ENCODE peak calls at places on chromosomes 2 and 18, in ten cellular contexts. One of them, this sample, is unnamed.

GRCh38 chr2:181573140-181573736 is 83.7 kb downstream of the CERKL start:
- DNase-seq in right lobe of liver: no peak
- DNase-seq in K562: no peak
- DNase-seq in pancreas: no peak
- DNase-seq in adrenal gland: no peak
- DNase-seq in CD8-positive, alpha-beta T cell: no peak
- DNase-seq in ascending aorta: no peak
- DNase-seq in neuronal stem cell: peak
- DNase-seq in LNCaP clone FGC: peak
- DNase-seq in lung: no peak
- DNase-seq in this sample: no peak

GRCh38 chr2:3605013-3605961 is 10.4 kb downstream of the COLEC11 start:
- DNase-seq in right lobe of liver: peak
- DNase-seq in K562: peak
- DNase-seq in pancreas: peak
- DNase-seq in adrenal gland: peak
- DNase-seq in CD8-positive, alpha-beta T cell: no peak
- DNase-seq in ascending aorta: no peak
- DNase-seq in neuronal stem cell: no peak
- DNase-seq in LNCaP clone FGC: no peak
- DNase-seq in lung: peak
- DNase-seq in this sample: no peak

GRCh38 chr2:111618953-111619902 is 264.8 kb downstream of the ANAPC1 start:
- DNase-seq in right lobe of liver: no peak
- DNase-seq in K562: no peak
- DNase-seq in pancreas: no peak
- DNase-seq in adrenal gland: no peak
- DNase-seq in CD8-positive, alpha-beta T cell: no peak
- DNase-seq in ascending aorta: no peak
- DNase-seq in neuronal stem cell: no peak
- DNase-seq in LNCaP clone FGC: no peak
- DNase-seq in lung: no peak
- DNase-seq in this sample: no peak

GRCh38 chr2:20578895-20579825 is 71.7 kb downstream of the HS1BP3 start:
- DNase-seq in right lobe of liver: no peak
- DNase-seq in K562: peak
- DNase-seq in pancreas: peak
- DNase-seq in adrenal gland: peak
- DNase-seq in CD8-positive, alpha-beta T cell: no peak
- DNase-seq in ascending aorta: peak
- DNase-seq in neuronal stem cell: no peak
- DNase-seq in LNCaP clone FGC: no peak
- DNase-seq in lung: peak
- DNase-seq in this sample: peak

GRCh38 chr18:62716679-62717058 is 1.3 kb downstream of the PHLPP1 start:
- DNase-seq in right lobe of liver: peak
- DNase-seq in K562: peak
- DNase-seq in pancreas: no peak
- DNase-seq in adrenal gland: no peak
- DNase-seq in CD8-positive, alpha-beta T cell: no peak
- DNase-seq in ascending aorta: peak
- DNase-seq in neuronal stem cell: peak
- DNase-seq in LNCaP clone FGC: no peak
- DNase-seq in lung: no peak
- DNase-seq in this sample: no peak

GRCh38 chr18:5421981-5422380 is 121.8 kb downstream of the EPB41L3 start:
- DNase-seq in right lobe of liver: no peak
- DNase-seq in K562: no peak
- DNase-seq in pancreas: no peak
- DNase-seq in adrenal gland: no peak
- DNase-seq in CD8-positive, alpha-beta T cell: no peak
- DNase-seq in ascending aorta: no peak
- DNase-seq in neuronal stem cell: no peak
- DNase-seq in LNCaP clone FGC: no peak
- DNase-seq in lung: no peak
- DNase-seq in this sample: no peak

GRCh38 chr2:158297120-158297519 is 159.4 kb downstream of the CCDC148 start:
- DNase-seq in right lobe of liver: no peak
- DNase-seq in K562: no peak
- DNase-seq in pancreas: no peak
- DNase-seq in adrenal gland: no peak
- DNase-seq in CD8-positive, alpha-beta T cell: no peak
- DNase-seq in ascending aorta: no peak
- DNase-seq in neuronal stem cell: no peak
- DNase-seq in LNCaP clone FGC: no peak
- DNase-seq in lung: no peak
- DNase-seq in this sample: no peak

GRCh38 chr2:197307236-197307932 is 3.2 kb downstream of the ANKRD44 start:
- DNase-seq in right lobe of liver: no peak
- DNase-seq in K562: no peak
- DNase-seq in pancreas: no peak
- DNase-seq in adrenal gland: no peak
- DNase-seq in CD8-positive, alpha-beta T cell: no peak
- DNase-seq in ascending aorta: no peak
- DNase-seq in neuronal stem cell: no peak
- DNase-seq in LNCaP clone FGC: no peak
- DNase-seq in lung: no peak
- DNase-seq in this sample: no peak

DNA sequence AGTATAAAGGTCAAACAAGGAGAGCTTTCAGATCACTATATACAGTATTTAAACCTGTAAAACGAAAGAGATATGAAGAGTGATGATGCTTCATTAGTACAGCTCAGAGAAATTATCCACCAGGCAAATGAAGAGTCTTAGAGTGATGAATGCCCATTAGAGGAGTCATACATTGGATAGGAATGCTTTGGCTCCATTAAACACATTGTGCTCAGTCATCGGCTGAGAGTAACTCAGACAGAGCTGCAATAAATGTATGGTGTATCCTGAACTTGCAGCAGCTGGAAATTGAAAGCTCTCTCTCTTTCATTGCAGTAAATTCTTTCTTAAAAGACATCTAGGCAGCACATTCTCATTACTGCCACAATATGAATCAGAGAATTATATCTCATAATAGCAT is 340.8 kb upstream of the SPHKAP start:
- DNase-seq in right lobe of liver: no peak
- DNase-seq in K562: no peak
- DNase-seq in pancreas: no peak
- DNase-seq in adrenal gland: no peak
- DNase-seq in CD8-positive, alpha-beta T cell: no peak
- DNase-seq in ascending aorta: no peak
- DNase-seq in neuronal stem cell: no peak
- DNase-seq in LNCaP clone FGC: no peak
- DNase-seq in lung: no peak
- DNase-seq in this sample: no peak
- H3K4me3 ChIP-seq in right lobe of liver: no peak
- H3K4me3 ChIP-seq in K562: no peak
- H3K4me3 ChIP-seq in pancreas: no peak
- H3K4me3 ChIP-seq in adrenal gland: no peak
- H3K4me3 ChIP-seq in CD8-positive, alpha-beta T cell: no peak
- H3K4me3 ChIP-seq in ascending aorta: no peak
- H3K4me3 ChIP-seq in neuronal stem cell: no peak
- H3K4me3 ChIP-seq in LNCaP clone FGC: no peak
- H3K4me3 ChIP-seq in lung: no peak
- H3K4me3 ChIP-seq in this sample: no peak

GRCh38 chr2:144358979-144359541 is 160.9 kb downstream of the ZEB2 start:
- DNase-seq in right lobe of liver: no peak
- DNase-seq in K562: peak
- DNase-seq in pancreas: no peak
- DNase-seq in adrenal gland: no peak
- DNase-seq in CD8-positive, alpha-beta T cell: no peak
- DNase-seq in ascending aorta: no peak
- DNase-seq in neuronal stem cell: no peak
- DNase-seq in LNCaP clone FGC: no peak
- DNase-seq in lung: no peak
- DNase-seq in this sample: no peak

GRCh38 chr2:144359684-144360083 is 160.2 kb downstream of the ZEB2 start:
- DNase-seq in right lobe of liver: no peak
- DNase-seq in K562: no peak
- DNase-seq in pancreas: no peak
- DNase-seq in adrenal gland: no peak
- DNase-seq in CD8-positive, alpha-beta T cell: no peak
- DNase-seq in ascending aorta: no peak
- DNase-seq in neuronal stem cell: no peak
- DNase-seq in LNCaP clone FGC: no peak
- DNase-seq in lung: no peak
- DNase-seq in this sample: no peak

GRCh38 chr2:144358531-144358930 is 161.4 kb downstream of the ZEB2 start:
- DNase-seq in right lobe of liver: no peak
- DNase-seq in K562: no peak
- DNase-seq in pancreas: no peak
- DNase-seq in adrenal gland: no peak
- DNase-seq in CD8-positive, alpha-beta T cell: no peak
- DNase-seq in ascending aorta: no peak
- DNase-seq in neuronal stem cell: no peak
- DNase-seq in LNCaP clone FGC: no peak
- DNase-seq in lung: no peak
- DNase-seq in this sample: no peak

GRCh38 chr2:144356402-144356801 is 163.5 kb downstream of the ZEB2 start:
- DNase-seq in right lobe of liver: no peak
- DNase-seq in K562: no peak
- DNase-seq in pancreas: no peak
- DNase-seq in adrenal gland: peak
- DNase-seq in CD8-positive, alpha-beta T cell: no peak
- DNase-seq in ascending aorta: no peak
- DNase-seq in neuronal stem cell: no peak
- DNase-seq in LNCaP clone FGC: no peak
- DNase-seq in lung: no peak
- DNase-seq in this sample: no peak

DNA sequence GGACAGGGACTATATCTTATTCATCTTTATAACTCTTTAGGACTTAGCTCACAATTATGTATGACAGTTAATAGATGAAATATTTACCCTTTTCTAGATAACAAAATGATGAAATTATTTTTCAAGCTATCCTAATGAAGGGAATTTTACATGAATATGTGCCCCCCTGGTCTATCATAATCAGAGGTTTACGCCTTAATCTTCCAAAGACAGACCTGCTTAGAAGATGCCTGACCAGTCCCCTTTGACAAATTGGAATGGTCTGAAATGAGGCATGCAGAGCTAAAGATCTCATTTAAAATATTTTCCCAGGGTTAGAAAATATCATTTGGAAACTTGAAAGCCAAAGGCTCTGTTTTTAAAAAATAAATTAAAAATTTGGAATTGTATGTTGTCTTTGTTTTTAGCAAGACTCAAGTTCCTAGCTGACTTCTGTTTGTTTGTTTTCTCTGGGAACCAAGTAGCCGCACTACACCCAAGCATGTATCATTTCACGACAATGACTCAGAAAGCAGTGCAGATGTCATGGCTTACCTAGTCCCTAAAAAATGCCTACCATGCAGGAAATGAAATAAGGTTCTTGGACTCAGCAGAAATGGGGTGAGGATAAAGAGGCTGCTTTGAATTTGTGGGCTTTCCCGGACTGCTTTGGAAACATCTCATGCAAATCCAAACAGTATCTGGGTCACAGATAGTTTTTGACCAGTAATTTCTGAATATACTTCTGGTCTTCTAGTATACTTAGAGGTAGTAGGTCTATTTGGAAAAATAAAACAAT is 162.1 kb downstream of the ZEB2 start:
- DNase-seq in right lobe of liver: no peak
- DNase-seq in K562: peak
- DNase-seq in pancreas: no peak
- DNase-seq in adrenal gland: peak
- DNase-seq in CD8-positive, alpha-beta T cell: no peak
- DNase-seq in ascending aorta: peak
- DNase-seq in neuronal stem cell: no peak
- DNase-seq in LNCaP clone FGC: no peak
- DNase-seq in lung: no peak
- DNase-seq in this sample: no peak
- H3K4me3 ChIP-seq in right lobe of liver: no peak
- H3K4me3 ChIP-seq in K562: no peak
- H3K4me3 ChIP-seq in pancreas: no peak
- H3K4me3 ChIP-seq in adrenal gland: no peak
- H3K4me3 ChIP-seq in CD8-positive, alpha-beta T cell: no peak
- H3K4me3 ChIP-seq in ascending aorta: no peak
- H3K4me3 ChIP-seq in neuronal stem cell: no peak
- H3K4me3 ChIP-seq in LNCaP clone FGC: no peak
- H3K4me3 ChIP-seq in lung: no peak
- H3K4me3 ChIP-seq in this sample: no peak

GRCh38 chr2:230793573-230794359 is 71.0 kb upstream of the ITM2C start:
- DNase-seq in right lobe of liver: no peak
- DNase-seq in K562: no peak
- DNase-seq in pancreas: no peak
- DNase-seq in adrenal gland: peak
- DNase-seq in CD8-positive, alpha-beta T cell: peak
- DNase-seq in ascending aorta: peak
- DNase-seq in neuronal stem cell: no peak
- DNase-seq in LNCaP clone FGC: no peak
- DNase-seq in lung: peak
- DNase-seq in this sample: peak

GRCh38 chr2:230797515-230798495 is 66.9 kb upstream of the ITM2C start:
- DNase-seq in right lobe of liver: no peak
- DNase-seq in K562: peak
- DNase-seq in pancreas: no peak
- DNase-seq in adrenal gland: peak
- DNase-seq in CD8-positive, alpha-beta T cell: no peak
- DNase-seq in ascending aorta: no peak
- DNase-seq in neuronal stem cell: no peak
- DNase-seq in LNCaP clone FGC: no peak
- DNase-seq in lung: no peak
- DNase-seq in this sample: no peak

GRCh38 chr2:230796280-230796862 is 68.4 kb upstream of the ITM2C start:
- DNase-seq in right lobe of liver: no peak
- DNase-seq in K562: no peak
- DNase-seq in pancreas: no peak
- DNase-seq in adrenal gland: no peak
- DNase-seq in CD8-positive, alpha-beta T cell: no peak
- DNase-seq in ascending aorta: no peak
- DNase-seq in neuronal stem cell: no peak
- DNase-seq in LNCaP clone FGC: peak
- DNase-seq in lung: no peak
- DNase-seq in this sample: no peak

GRCh38 chr2:230795856-230796255 is 68.9 kb upstream of the ITM2C start:
- DNase-seq in right lobe of liver: no peak
- DNase-seq in K562: no peak
- DNase-seq in pancreas: no peak
- DNase-seq in adrenal gland: no peak
- DNase-seq in CD8-positive, alpha-beta T cell: no peak
- DNase-seq in ascending aorta: no peak
- DNase-seq in neuronal stem cell: no peak
- DNase-seq in LNCaP clone FGC: no peak
- DNase-seq in lung: peak
- DNase-seq in this sample: peak

GRCh38 chr2:230794472-230794871 is 70.3 kb upstream of the ITM2C start:
- DNase-seq in right lobe of liver: no peak
- DNase-seq in K562: no peak
- DNase-seq in pancreas: no peak
- DNase-seq in adrenal gland: no peak
- DNase-seq in CD8-positive, alpha-beta T cell: no peak
- DNase-seq in ascending aorta: no peak
- DNase-seq in neuronal stem cell: no peak
- DNase-seq in LNCaP clone FGC: no peak
- DNase-seq in lung: no peak
- DNase-seq in this sample: no peak
- H3K4me3 ChIP-seq in right lobe of liver: no peak
- H3K4me3 ChIP-seq in K562: no peak
- H3K4me3 ChIP-seq in pancreas: no peak
- H3K4me3 ChIP-seq in adrenal gland: peak
- H3K4me3 ChIP-seq in CD8-positive, alpha-beta T cell: peak
- H3K4me3 ChIP-seq in ascending aorta: peak
- H3K4me3 ChIP-seq in neuronal stem cell: no peak
- H3K4me3 ChIP-seq in LNCaP clone FGC: no peak
- H3K4me3 ChIP-seq in lung: no peak
- H3K4me3 ChIP-seq in this sample: no peak

DNA sequence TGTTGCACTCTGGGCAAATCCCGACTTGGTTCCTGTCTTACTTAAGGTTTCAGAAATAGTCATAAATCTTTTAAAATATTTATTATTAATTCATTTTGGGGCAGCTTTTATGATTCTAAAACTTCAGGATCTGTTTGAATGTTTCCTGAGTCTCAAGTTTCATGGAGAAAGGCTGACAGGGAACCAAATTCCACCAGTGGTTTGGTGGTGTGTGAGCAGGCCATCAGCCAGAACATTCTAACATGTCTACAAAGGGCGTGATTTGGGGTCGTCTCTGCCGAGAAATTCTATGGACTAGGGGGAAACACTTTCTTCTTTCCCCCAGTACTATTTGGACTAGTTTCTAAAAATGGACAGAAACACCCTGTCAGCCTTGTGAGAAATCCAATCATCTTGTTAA is 366.4 kb downstream of the ZNF521 start:
- DNase-seq in right lobe of liver: no peak
- DNase-seq in K562: no peak
- DNase-seq in pancreas: no peak
- DNase-seq in adrenal gland: no peak
- DNase-seq in CD8-positive, alpha-beta T cell: no peak
- DNase-seq in ascending aorta: no peak
- DNase-seq in neuronal stem cell: no peak
- DNase-seq in LNCaP clone FGC: no peak
- DNase-seq in lung: no peak
- DNase-seq in this sample: no peak
- H3K4me3 ChIP-seq in right lobe of liver: no peak
- H3K4me3 ChIP-seq in K562: no peak
- H3K4me3 ChIP-seq in pancreas: no peak
- H3K4me3 ChIP-seq in adrenal gland: no peak
- H3K4me3 ChIP-seq in CD8-positive, alpha-beta T cell: no peak
- H3K4me3 ChIP-seq in ascending aorta: no peak
- H3K4me3 ChIP-seq in neuronal stem cell: peak
- H3K4me3 ChIP-seq in LNCaP clone FGC: no peak
- H3K4me3 ChIP-seq in lung: no peak
- H3K4me3 ChIP-seq in this sample: no peak